ENCODE peak calls at places on chromosome 18, in five cellular contexts. T is G401, N is astrocyte of the hippocampus, K is GM06990, W is EH. V is an unnamed sample.

GRCh38 chr18:77990131-77990530 is 740.5 kb downstream of the GALR1 start:
- DNase-seq in T (no peak), N (no peak), K (no peak), W (no peak), V (no peak)

GRCh38 chr18:78736015-78736690 is 243.5 kb upstream of the SALL3 start:
- DNase-seq in T (no peak), N (no peak), K (no peak), W (no peak), V (no peak)

GRCh38 chr18:40464032-40464431 is 1491.0 kb upstream of the PIK3C3 start:
- DNase-seq in T (no peak), N (no peak), K (no peak), W (no peak), V (no peak)

GRCh38 chr18:4004176-4004829 is 450.8 kb downstream of the DLGAP1 start:
- DNase-seq in T (no peak), N (no peak), K (no peak), W (peak; percentile 51), V (no peak)

GRCh38 chr18:26654173-26655009 is 106.0 kb upstream of the KCTD1 start:
- DNase-seq in T (peak; percentile 61), N (peak; percentile 20), K (no peak), W (no peak), V (no peak)

GRCh38 chr18:11488175-11488574 is 121.2 kb upstream of the SLC35G4 start:
- DNase-seq in T (no peak), N (no peak), K (no peak), W (peak; percentile 23), V (no peak)

GRCh38 chr18:62741118-62741566 is 25.8 kb downstream of the PHLPP1 start:
- DNase-seq in T (no peak), N (peak; percentile 70), K (no peak), W (peak; percentile 11), V (no peak)

GRCh38 chr18:76495435-76496199 is 575 bp upstream of the ZNF516 start:
- DNase-seq in T (no peak), N (peak; percentile 70), K (peak; percentile 74), W (peak; percentile 59), V (peak; percentile 38)

GRCh38 chr18:68234115-68234514 is 480.8 kb downstream of the TMX3 start:
- DNase-seq in T (no peak), N (peak; percentile 17), K (no peak), W (no peak), V (no peak)

GRCh38 chr18:35345460-35345921 is 1.3 kb upstream of the ZNF24 start:
- DNase-seq in T (peak; percentile 27), N (peak; percentile 60), K (no peak), W (no peak), V (no peak)

GRCh38 chr18:13217466-13217961 is 1.0 kb upstream of the LDLRAD4 start:
- DNase-seq in T (peak; percentile 56), N (peak; percentile 74), K (peak; percentile 36), W (peak; percentile 19), V (peak; percentile 77)

V was measured in heart right ventricle.